ENCODE peak calls at places on chromosomes 6 and 20, in ten cellular contexts. One of them, this sample, is unnamed.

GRCh38 chr6:155100087-155100486 is 105.0 kb downstream of the TIAM2 start:
- DNase-seq in foreskin fibroblast: no peak
- DNase-seq in neural progenitor cell: no peak
- DNase-seq in uterus: no peak
- DNase-seq in GM23338: no peak
- DNase-seq in CD4-positive, CD25-positive, alpha-beta regulatory T cell: no peak
- DNase-seq in AG09309: no peak
- DNase-seq in NT2/D1: no peak
- DNase-seq in psoas muscle: peak; percentile 81
- DNase-seq in cardiac fibroblast: no peak
- DNase-seq in this sample: no peak

GRCh38 chr6:141026504-141026903 is 1106.2 kb upstream of the GJE1 start:
- DNase-seq in foreskin fibroblast: no peak
- DNase-seq in neural progenitor cell: no peak
- DNase-seq in uterus: no peak
- DNase-seq in GM23338: no peak
- DNase-seq in CD4-positive, CD25-positive, alpha-beta regulatory T cell: no peak
- DNase-seq in AG09309: no peak
- DNase-seq in NT2/D1: no peak
- DNase-seq in psoas muscle: no peak
- DNase-seq in cardiac fibroblast: no peak
- DNase-seq in this sample: no peak

GRCh38 chr6:127186889-127187288 is 68.4 kb downstream of the RSPO3 start:
- DNase-seq in foreskin fibroblast: no peak
- DNase-seq in neural progenitor cell: peak; percentile 57
- DNase-seq in uterus: no peak
- DNase-seq in GM23338: peak; percentile 71
- DNase-seq in CD4-positive, CD25-positive, alpha-beta regulatory T cell: peak; percentile 54
- DNase-seq in AG09309: no peak
- DNase-seq in NT2/D1: no peak
- DNase-seq in psoas muscle: peak; percentile 86
- DNase-seq in cardiac fibroblast: peak; percentile 22
- DNase-seq in this sample: peak; percentile 7

GRCh38 chr6:142848156-142848555 is 96.8 kb downstream of the HIVEP2 start:
- DNase-seq in foreskin fibroblast: no peak
- DNase-seq in neural progenitor cell: no peak
- DNase-seq in uterus: no peak
- DNase-seq in GM23338: no peak
- DNase-seq in CD4-positive, CD25-positive, alpha-beta regulatory T cell: no peak
- DNase-seq in AG09309: no peak
- DNase-seq in NT2/D1: no peak
- DNase-seq in psoas muscle: no peak
- DNase-seq in cardiac fibroblast: no peak
- DNase-seq in this sample: no peak

GRCh38 chr20:61901421-61902212 is 164.1 kb downstream of the TAF4 start:
- DNase-seq in foreskin fibroblast: peak; percentile 19
- DNase-seq in neural progenitor cell: no peak
- DNase-seq in uterus: no peak
- DNase-seq in GM23338: no peak
- DNase-seq in CD4-positive, CD25-positive, alpha-beta regulatory T cell: peak; percentile 2
- DNase-seq in AG09309: no peak
- DNase-seq in NT2/D1: no peak
- DNase-seq in psoas muscle: peak; percentile 28
- DNase-seq in cardiac fibroblast: no peak
- DNase-seq in this sample: no peak

GRCh38 chr6:112251170-112251945 is 3.0 kb downstream of the LAMA4 start:
- DNase-seq in foreskin fibroblast: peak; percentile 77
- DNase-seq in neural progenitor cell: no peak
- DNase-seq in uterus: peak; percentile 76
- DNase-seq in GM23338: no peak
- DNase-seq in CD4-positive, CD25-positive, alpha-beta regulatory T cell: no peak
- DNase-seq in AG09309: no peak
- DNase-seq in NT2/D1: no peak
- DNase-seq in psoas muscle: peak; percentile 73
- DNase-seq in cardiac fibroblast: peak; percentile 92
- DNase-seq in this sample: no peak

GRCh38 chr20:57996936-57997629 is 231.4 kb downstream of the ANKRD60 start:
- DNase-seq in foreskin fibroblast: peak; percentile 73
- DNase-seq in neural progenitor cell: no peak
- DNase-seq in uterus: no peak
- DNase-seq in GM23338: no peak
- DNase-seq in CD4-positive, CD25-positive, alpha-beta regulatory T cell: no peak
- DNase-seq in AG09309: peak; percentile 54
- DNase-seq in NT2/D1: no peak
- DNase-seq in psoas muscle: no peak
- DNase-seq in cardiac fibroblast: peak; percentile 13
- DNase-seq in this sample: no peak

GRCh38 chr6:24357336-24358218 is at the start of gene DCDC2:
- DNase-seq in foreskin fibroblast: peak; percentile 16
- DNase-seq in neural progenitor cell: peak; percentile 6
- DNase-seq in uterus: no peak
- DNase-seq in GM23338: peak; percentile 78
- DNase-seq in CD4-positive, CD25-positive, alpha-beta regulatory T cell: peak; percentile 58
- DNase-seq in AG09309: no peak
- DNase-seq in NT2/D1: no peak
- DNase-seq in psoas muscle: peak; percentile 62
- DNase-seq in cardiac fibroblast: peak; percentile 14
- DNase-seq in this sample: no peak

GRCh38 chr20:38730989-38731737 is 6.9 kb downstream of the SLC32A1 start:
- DNase-seq in foreskin fibroblast: peak; percentile 80
- DNase-seq in neural progenitor cell: peak; percentile 90
- DNase-seq in uterus: peak; percentile 49
- DNase-seq in GM23338: peak; percentile 96
- DNase-seq in CD4-positive, CD25-positive, alpha-beta regulatory T cell: peak; percentile 80
- DNase-seq in AG09309: no peak
- DNase-seq in NT2/D1: peak; percentile 66
- DNase-seq in psoas muscle: peak; percentile 80
- DNase-seq in cardiac fibroblast: peak; percentile 63
- DNase-seq in this sample: peak; percentile 81

DNA sequence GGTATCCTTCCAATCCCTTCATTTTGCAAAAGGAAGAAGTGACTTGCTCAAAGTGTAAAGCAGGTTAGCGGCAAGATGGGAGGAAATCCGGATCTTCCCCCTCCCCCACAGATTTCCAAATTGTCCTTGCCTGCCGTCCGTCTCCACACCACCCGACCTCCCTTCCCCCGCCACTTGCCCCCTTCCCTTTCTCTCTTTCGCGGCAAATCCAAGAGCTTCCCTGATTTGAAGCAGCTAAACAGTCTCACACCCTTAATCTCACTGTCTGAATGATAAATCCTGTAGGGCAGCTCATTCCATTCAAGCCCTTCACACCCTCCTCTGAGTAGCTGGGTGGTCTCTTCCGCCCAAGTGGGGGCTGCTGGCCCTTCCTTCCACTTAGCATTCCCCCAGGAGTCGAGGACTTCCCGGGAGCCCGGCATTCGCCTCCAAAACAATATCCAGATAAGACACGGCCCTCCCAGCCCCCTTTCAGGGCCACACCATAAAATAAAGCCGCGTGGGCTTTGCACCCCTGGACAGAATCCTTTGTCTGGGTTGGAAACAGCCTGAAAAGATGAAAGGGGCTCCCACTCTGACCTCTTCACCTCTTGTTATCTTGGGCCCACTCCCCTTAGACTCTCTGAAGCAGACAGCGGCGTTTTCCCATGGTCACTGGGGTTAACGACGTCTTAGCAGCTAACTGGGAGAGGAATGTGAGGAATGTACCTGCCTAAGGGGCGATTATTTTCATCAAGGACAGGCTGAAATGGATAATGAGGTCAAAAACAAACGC is 44.0 kb upstream of the PIM1 start:
- DNase-seq in foreskin fibroblast: no peak
- DNase-seq in neural progenitor cell: peak; percentile 94
- DNase-seq in uterus: no peak
- DNase-seq in GM23338: peak; percentile 98
- DNase-seq in CD4-positive, CD25-positive, alpha-beta regulatory T cell: no peak
- DNase-seq in AG09309: no peak
- DNase-seq in NT2/D1: peak; percentile 87
- DNase-seq in psoas muscle: no peak
- DNase-seq in cardiac fibroblast: no peak
- DNase-seq in this sample: peak; percentile 80
- H3K4me3 ChIP-seq in foreskin fibroblast: no peak overlapping the region
- H3K4me3 ChIP-seq in neural progenitor cell: peak overlapping the region; percentile 29
- H3K4me3 ChIP-seq in uterus: no peak overlapping the region
- H3K4me3 ChIP-seq in GM23338: peak overlapping the region; percentile 44
- H3K4me3 ChIP-seq in CD4-positive, CD25-positive, alpha-beta regulatory T cell: no peak overlapping the region
- H3K4me3 ChIP-seq in AG09309: no peak overlapping the region
- H3K4me3 ChIP-seq in NT2/D1: peak overlapping the region; percentile 50
- H3K4me3 ChIP-seq in psoas muscle: no peak overlapping the region
- H3K4me3 ChIP-seq in cardiac fibroblast: no peak overlapping the region
- H3K4me3 ChIP-seq in this sample: peak overlapping the region; percentile 9

GRCh38 chr6:26043389-26044139 is 43.7 kb upstream of the HFE start:
- DNase-seq in foreskin fibroblast: peak; percentile 94
- DNase-seq in neural progenitor cell: no peak
- DNase-seq in uterus: peak; percentile 71
- DNase-seq in GM23338: peak; percentile 57
- DNase-seq in CD4-positive, CD25-positive, alpha-beta regulatory T cell: peak; percentile 96
- DNase-seq in AG09309: peak; percentile 97
- DNase-seq in NT2/D1: peak; percentile 79
- DNase-seq in psoas muscle: peak; percentile 68
- DNase-seq in cardiac fibroblast: peak; percentile 99
- DNase-seq in this sample: no peak
- H3K4me3 ChIP-seq in foreskin fibroblast: peak overlapping the region; percentile 49
- H3K4me3 ChIP-seq in neural progenitor cell: no peak overlapping the region
- H3K4me3 ChIP-seq in uterus: peak overlapping the region; percentile 53
- H3K4me3 ChIP-seq in GM23338: no peak overlapping the region
- H3K4me3 ChIP-seq in CD4-positive, CD25-positive, alpha-beta regulatory T cell: peak overlapping the region; percentile 100
- H3K4me3 ChIP-seq in AG09309: peak overlapping the region; percentile 52
- H3K4me3 ChIP-seq in NT2/D1: peak overlapping the region; percentile 67
- H3K4me3 ChIP-seq in psoas muscle: peak overlapping the region; percentile 61
- H3K4me3 ChIP-seq in cardiac fibroblast: peak overlapping the region; percentile 63
- H3K4me3 ChIP-seq in this sample: no peak overlapping the region

GRCh38 chr6:90221403-90221802 is 75.2 kb downstream of the BACH2 start:
- DNase-seq in foreskin fibroblast: no peak
- DNase-seq in neural progenitor cell: peak; percentile 12
- DNase-seq in uterus: no peak
- DNase-seq in GM23338: peak; percentile 18
- DNase-seq in CD4-positive, CD25-positive, alpha-beta regulatory T cell: no peak
- DNase-seq in AG09309: no peak
- DNase-seq in NT2/D1: no peak
- DNase-seq in psoas muscle: no peak
- DNase-seq in cardiac fibroblast: no peak
- DNase-seq in this sample: no peak
- H3K4me3 ChIP-seq in foreskin fibroblast: no peak overlapping the region
- H3K4me3 ChIP-seq in neural progenitor cell: no peak overlapping the region
- H3K4me3 ChIP-seq in uterus: no peak overlapping the region
- H3K4me3 ChIP-seq in GM23338: no peak overlapping the region
- H3K4me3 ChIP-seq in CD4-positive, CD25-positive, alpha-beta regulatory T cell: no peak overlapping the region
- H3K4me3 ChIP-seq in AG09309: no peak overlapping the region
- H3K4me3 ChIP-seq in NT2/D1: no peak overlapping the region
- H3K4me3 ChIP-seq in psoas muscle: no peak overlapping the region
- H3K4me3 ChIP-seq in cardiac fibroblast: no peak overlapping the region
- H3K4me3 ChIP-seq in this sample: no peak overlapping the region

DNA sequence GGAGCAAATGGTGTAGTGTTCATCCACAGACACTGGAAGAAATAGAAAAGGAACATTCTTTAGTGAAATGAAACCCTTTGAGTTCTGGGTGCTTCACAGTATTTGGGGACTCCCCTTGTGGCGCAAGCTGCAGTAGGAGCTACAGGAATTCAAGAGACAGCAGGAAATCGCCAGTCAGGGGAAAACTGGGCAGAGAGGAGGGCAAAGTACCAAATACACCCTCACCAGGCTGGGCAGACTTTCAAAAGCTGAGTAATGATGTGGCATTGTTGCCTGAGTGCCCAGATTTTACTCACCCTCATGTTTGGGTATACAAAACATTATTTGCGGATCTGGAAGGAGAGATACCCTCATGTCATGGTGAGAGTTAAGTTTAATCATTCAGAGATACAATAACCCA is 97.9 kb downstream of the SOD2 start:
- DNase-seq in foreskin fibroblast: peak; percentile 89
- DNase-seq in neural progenitor cell: no peak
- DNase-seq in uterus: no peak
- DNase-seq in GM23338: no peak
- DNase-seq in CD4-positive, CD25-positive, alpha-beta regulatory T cell: no peak
- DNase-seq in AG09309: no peak
- DNase-seq in NT2/D1: no peak
- DNase-seq in psoas muscle: no peak
- DNase-seq in cardiac fibroblast: peak; percentile 66
- DNase-seq in this sample: no peak
- H3K4me3 ChIP-seq in foreskin fibroblast: no peak overlapping the region
- H3K4me3 ChIP-seq in neural progenitor cell: no peak overlapping the region
- H3K4me3 ChIP-seq in uterus: no peak overlapping the region
- H3K4me3 ChIP-seq in GM23338: no peak overlapping the region
- H3K4me3 ChIP-seq in CD4-positive, CD25-positive, alpha-beta regulatory T cell: no peak overlapping the region
- H3K4me3 ChIP-seq in AG09309: no peak overlapping the region
- H3K4me3 ChIP-seq in NT2/D1: no peak overlapping the region
- H3K4me3 ChIP-seq in psoas muscle: no peak overlapping the region
- H3K4me3 ChIP-seq in cardiac fibroblast: no peak overlapping the region
- H3K4me3 ChIP-seq in this sample: no peak overlapping the region

DNA sequence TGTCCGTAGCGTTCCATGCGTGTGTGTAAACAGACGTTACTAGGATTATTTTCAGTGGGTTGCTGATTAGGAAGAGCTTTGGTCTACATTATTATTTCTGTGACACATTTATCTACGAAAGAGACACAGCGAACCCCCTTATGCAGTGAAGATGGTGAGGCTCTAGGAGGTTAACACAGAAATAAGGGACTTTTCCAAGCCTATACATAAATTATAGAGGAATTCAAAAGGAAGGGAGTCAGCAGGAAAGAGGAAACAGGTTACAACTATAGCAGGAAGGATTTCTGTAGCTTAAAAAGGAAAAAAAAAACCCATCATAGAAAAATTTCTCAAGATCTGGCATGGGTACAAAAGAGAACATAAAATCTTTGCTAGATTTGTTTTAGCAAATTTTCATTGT is 12.9 kb upstream of the RPS6KA2 start:
- DNase-seq in foreskin fibroblast: no peak
- DNase-seq in neural progenitor cell: no peak
- DNase-seq in uterus: no peak
- DNase-seq in GM23338: no peak
- DNase-seq in CD4-positive, CD25-positive, alpha-beta regulatory T cell: no peak
- DNase-seq in AG09309: no peak
- DNase-seq in NT2/D1: no peak
- DNase-seq in psoas muscle: no peak
- DNase-seq in cardiac fibroblast: no peak
- DNase-seq in this sample: no peak
- H3K4me3 ChIP-seq in foreskin fibroblast: no peak overlapping the region
- H3K4me3 ChIP-seq in neural progenitor cell: no peak overlapping the region
- H3K4me3 ChIP-seq in uterus: no peak overlapping the region
- H3K4me3 ChIP-seq in GM23338: no peak overlapping the region
- H3K4me3 ChIP-seq in CD4-positive, CD25-positive, alpha-beta regulatory T cell: no peak overlapping the region
- H3K4me3 ChIP-seq in AG09309: no peak overlapping the region
- H3K4me3 ChIP-seq in NT2/D1: no peak overlapping the region
- H3K4me3 ChIP-seq in psoas muscle: no peak overlapping the region
- H3K4me3 ChIP-seq in cardiac fibroblast: no peak overlapping the region
- H3K4me3 ChIP-seq in this sample: no peak overlapping the region